ENCODE peak calls at places on chromosomes 7 and 10, in seven cellular contexts. P, U, D, Y, K, T and S are unnamed samples.
A peak's percentile ranks its signal among the peaks of the same experiment; 100 is the strongest.

GRCh38 chr7:5494683-5495561 is 71.3 kb upstream of the TNRC18 start:
- DNase-seq in Y (no peak), D (peak; percentile 56), K (peak; percentile 76), T (peak; percentile 86), P (peak; percentile 85), U (peak; percentile 78), S (peak; percentile 72)

GRCh38 chr10:132319853-132320669 is 11.9 kb upstream of the LRRC27 start:
- DNase-seq in P (no peak), Y (no peak), K (no peak), D (peak; percentile 35), T (peak; percentile 92), U (peak; percentile 91), S (peak; percentile 90)

GRCh38 chr7:73437699-73438416 is 4.3 kb downstream of the FZD9 start:
- DNase-seq in D (no peak), Y (no peak), U (no peak), P (no peak), T (no peak), K (no peak), S (no peak)

GRCh38 chr7:30238721-30239441 is 45.5 kb upstream of the ZNRF2 start:
- DNase-seq in D (no peak), T (peak; percentile 55), U (peak; percentile 55), Y (no peak), K (peak; percentile 64), P (no peak), S (peak; percentile 62)

GRCh38 chr7:114785496-114785895 is 136.4 kb upstream of the MDFIC start:
- DNase-seq in U (no peak), D (no peak), K (no peak), Y (no peak), P (no peak), T (no peak), S (peak; percentile 13)

GRCh38 chr7:9900339-9900738 is 1073.3 kb upstream of the PHF14 start:
- DNase-seq in T (no peak), K (no peak), Y (no peak), P (no peak), U (no peak), D (no peak), S (no peak)

GRCh38 chr7:15490261-15490660 is 71.6 kb downstream of the AGMO start:
- DNase-seq in Y (no peak), K (no peak), P (no peak), T (no peak), U (no peak), D (no peak), S (no peak)

GRCh38 chr7:142832452-142832851 is 22.4 kb upstream of the EPHB6 start:
- DNase-seq in K (no peak), T (no peak), D (no peak), U (peak; percentile 9), Y (no peak), P (no peak), S (peak; percentile 41)

GRCh38 chr10:129758180-129758579 is 205.9 kb downstream of the EBF3 start:
- DNase-seq in D (no peak), T (no peak), U (no peak), P (no peak), Y (no peak), K (no peak), S (no peak)

GRCh38 chr7:147412782-147413186 is 1177.8 kb upstream of the C7orf33 start:
- DNase-seq in P (no peak), D (no peak), U (peak; percentile 95), K (no peak), Y (no peak), T (peak; percentile 32), S (peak; percentile 63)

GRCh38 chr10:80406249-80406648 is 2.1 kb upstream of the PRXL2A start:
- DNase-seq in U (no peak), K (no peak), Y (no peak), D (no peak), T (no peak), P (no peak), S (no peak)

GRCh38 chr10:133455611-133456031 is 1.9 kb downstream of the SCART1 start:
- DNase-seq in Y (no peak), K (no peak), D (no peak), U (no peak), T (no peak), P (no peak), S (no peak)

GRCh38 chr7:73912223-73912622 is 51.3 kb downstream of the TMEM270 start:
- DNase-seq in P (no peak), Y (no peak), D (no peak), T (no peak), U (no peak), K (no peak), S (no peak)

GRCh38 chr7:30863694-30864011 is 48.0 kb upstream of the AQP1 start:
- DNase-seq in T (no peak), D (no peak), U (peak; percentile 28), P (no peak), Y (no peak), K (no peak), S (peak; percentile 20)

GRCh38 chr10:74586088-74586585 is 240.3 kb upstream of the KAT6B start:
- DNase-seq in D (no peak), P (peak; percentile 39), K (no peak), U (no peak), T (peak; percentile 13), Y (no peak), S (peak; percentile 21)

GRCh38 chr7:137484326-137484725 is 140.8 kb upstream of the PTN start:
- DNase-seq in D (no peak), Y (no peak), P (no peak), K (no peak), U (no peak), T (no peak), S (no peak)

GRCh38 chr7:137485818-137486217 is 142.3 kb upstream of the PTN start:
- DNase-seq in Y (no peak), T (no peak), K (no peak), P (no peak), D (no peak), U (no peak), S (no peak)

GRCh38 chr7:137492889-137493288 is 149.4 kb upstream of the PTN start:
- DNase-seq in D (no peak), Y (no peak), T (no peak), U (no peak), P (no peak), K (no peak), S (no peak)

GRCh38 chr7:137489880-137490279 is 146.3 kb upstream of the PTN start:
- DNase-seq in P (no peak), T (no peak), U (no peak), Y (no peak), K (no peak), D (no peak), S (no peak)

DNA sequence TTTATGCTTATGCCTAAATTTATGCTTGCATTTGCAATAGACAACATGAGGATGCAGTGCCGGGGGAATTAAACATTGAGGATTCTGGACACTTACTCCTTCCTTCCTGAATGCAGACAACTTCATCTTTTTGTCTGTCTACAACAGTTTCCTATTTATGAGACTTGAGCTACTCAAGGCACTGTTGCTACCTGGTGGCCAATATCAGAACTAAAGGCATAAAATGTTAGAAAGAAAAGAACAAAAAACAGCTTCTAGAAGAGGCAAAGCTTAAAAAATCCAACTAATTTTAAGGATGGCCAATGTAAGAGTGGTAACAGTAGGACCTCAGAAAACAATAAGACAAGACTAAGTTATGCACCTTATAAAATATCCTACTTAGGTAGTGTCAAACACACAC is 144.5 kb upstream of the PTN start:
- DNase-seq in Y (no peak), U (no peak), P (no peak), K (no peak), T (no peak), D (no peak), S (peak; percentile 16)
- TF ChIP-seq CTCF in Y (no peak), U (peak; percentile 11), P (peak; percentile 40), K (no peak), T (no peak), D (no peak), S (peak; percentile 26)

DNA sequence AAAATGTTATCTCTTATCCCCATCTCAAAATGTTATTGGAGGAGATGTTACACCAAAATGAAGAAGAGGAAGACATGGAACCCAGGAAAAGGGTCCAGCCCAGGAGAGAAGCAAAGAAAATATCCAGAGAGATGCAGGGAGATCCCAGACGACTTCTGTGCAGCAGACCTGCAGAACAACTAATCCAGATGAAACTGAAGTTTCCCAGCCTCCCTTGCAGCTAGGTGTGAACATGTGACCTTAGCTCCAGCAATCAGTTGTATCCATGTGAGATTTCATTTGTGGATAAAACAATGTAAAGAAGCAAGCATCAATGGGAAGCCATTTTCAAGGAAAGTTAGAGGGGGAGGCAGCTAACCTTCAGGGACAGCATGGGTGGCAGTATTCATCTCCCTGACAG is 55.8 kb upstream of the NANOS1 start:
- DNase-seq in P (no peak), Y (no peak), K (no peak), U (no peak), D (no peak), T (no peak), S (no peak)
- H3K4me3 ChIP-seq in P (no peak overlapping the region), Y (no peak overlapping the region), K (no peak overlapping the region), U (no peak overlapping the region), D (no peak overlapping the region), T (no peak overlapping the region), S (no peak overlapping the region)

GRCh38 chr7:117216010-117216409 is 106.8 kb downstream of the WNT2 start:
- DNase-seq in U (no peak), T (no peak), Y (no peak), D (no peak), P (no peak), K (no peak), S (no peak)

GRCh38 chr7:117217121-117217520 is 105.7 kb downstream of the WNT2 start:
- DNase-seq in U (no peak), Y (no peak), D (no peak), K (no peak), P (no peak), T (no peak), S (no peak)

GRCh38 chr7:117218700-117219099 is 104.2 kb downstream of the WNT2 start:
- DNase-seq in K (no peak), Y (no peak), D (no peak), T (no peak), P (no peak), U (no peak), S (no peak)

GRCh38 chr7:117216436-117217069 is 106.3 kb downstream of the WNT2 start:
- DNase-seq in U (no peak), Y (no peak), K (no peak), D (no peak), T (no peak), P (no peak), S (no peak)

DNA sequence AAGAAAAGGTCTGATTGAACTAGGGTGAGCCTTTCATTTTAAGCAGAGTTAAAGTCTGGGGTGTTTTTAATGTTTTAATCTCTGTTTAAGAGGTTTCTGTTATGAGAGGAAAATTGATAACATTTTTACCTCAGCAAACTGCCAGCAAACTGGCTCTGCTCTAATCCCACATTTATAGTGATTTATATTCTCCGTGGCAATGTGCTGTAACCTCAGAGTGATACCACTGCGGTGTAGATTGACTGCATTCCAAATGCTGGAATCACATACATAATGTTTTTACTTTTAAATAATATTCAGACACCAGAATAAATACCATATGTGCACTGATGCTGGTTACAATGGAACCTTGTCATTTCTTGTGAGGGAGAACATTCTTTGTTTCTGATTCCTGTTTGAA is 105.2 kb downstream of the WNT2 start:
- DNase-seq in U (peak; percentile 9), T (no peak), P (no peak), K (no peak), Y (no peak), D (no peak), S (peak; percentile 74)
- TF ChIP-seq CTCF in U (no peak), T (no peak), P (no peak), K (no peak), Y (no peak), D (no peak), S (no peak)

DNA sequence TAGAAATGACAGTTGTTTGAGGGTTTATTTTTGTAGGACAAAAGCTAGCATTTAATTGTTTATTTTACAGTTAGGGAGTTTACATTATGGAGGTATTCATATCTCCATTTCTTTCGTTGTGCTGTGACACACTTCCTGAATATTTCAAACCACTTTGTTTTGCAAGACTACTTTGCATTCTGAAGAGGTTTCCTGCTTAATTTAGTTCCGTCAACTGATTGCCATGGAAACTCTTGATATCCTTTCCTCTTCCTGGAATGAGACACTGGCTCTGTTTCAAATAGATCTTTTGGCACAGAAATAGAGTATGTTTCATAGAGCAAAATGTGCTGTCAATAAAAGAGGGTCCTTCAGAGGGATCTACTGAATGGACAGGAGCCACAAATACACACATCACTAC is 159.5 kb upstream of the AGR3 start:
- DNase-seq in T (peak; percentile 54), Y (no peak), U (peak; percentile 97), K (no peak), P (no peak), D (peak; percentile 57), S (peak; percentile 88)
- H3K4me3 ChIP-seq in T (no peak overlapping the region), Y (no peak overlapping the region), U (no peak overlapping the region), K (no peak overlapping the region), P (no peak overlapping the region), D (no peak overlapping the region), S (no peak overlapping the region)